ENCODE peak calls at places on chromosomes 6 and 20, in five cellular contexts. One of them, this sample, is unnamed.

GRCh38 chr6:157148391-157149323 is 174.7 kb downstream of the TMEM242 start:
- DNase-seq in CD4-positive, CD25-positive, alpha-beta regulatory T cell: no peak
- DNase-seq in body of pancreas: peak
- DNase-seq in IMR-90: peak
- DNase-seq in AG04450: peak
- DNase-seq in this sample: peak

GRCh38 chr6:157994126-157994795 is 12.6 kb downstream of the SYNJ2 start:
- DNase-seq in CD4-positive, CD25-positive, alpha-beta regulatory T cell: no peak
- DNase-seq in body of pancreas: no peak
- DNase-seq in IMR-90: no peak
- DNase-seq in AG04450: no peak
- DNase-seq in this sample: peak

GRCh38 chr6:63394656-63395308 is 75.0 kb upstream of the LGSN start:
- DNase-seq in CD4-positive, CD25-positive, alpha-beta regulatory T cell: no peak
- DNase-seq in body of pancreas: no peak
- DNase-seq in IMR-90: no peak
- DNase-seq in AG04450: no peak
- DNase-seq in this sample: no peak

GRCh38 chr6:15400572-15401004 is 154.7 kb downstream of the JARID2 start:
- DNase-seq in CD4-positive, CD25-positive, alpha-beta regulatory T cell: no peak
- DNase-seq in body of pancreas: peak
- DNase-seq in IMR-90: peak
- DNase-seq in AG04450: no peak
- DNase-seq in this sample: peak

GRCh38 chr20:51185861-51186260 is 163.0 kb upstream of the KCNG1 start:
- DNase-seq in CD4-positive, CD25-positive, alpha-beta regulatory T cell: no peak
- DNase-seq in body of pancreas: no peak
- DNase-seq in IMR-90: no peak
- DNase-seq in AG04450: no peak
- DNase-seq in this sample: no peak

GRCh38 chr6:137799950-137800568 is 67.0 kb upstream of the TNFAIP3 start:
- DNase-seq in CD4-positive, CD25-positive, alpha-beta regulatory T cell: peak
- DNase-seq in body of pancreas: peak
- DNase-seq in IMR-90: peak
- DNase-seq in AG04450: no peak
- DNase-seq in this sample: peak

GRCh38 chr6:36131517-36132220 is 1.4 kb downstream of the MAPK13 start:
- DNase-seq in CD4-positive, CD25-positive, alpha-beta regulatory T cell: peak
- DNase-seq in body of pancreas: peak
- DNase-seq in IMR-90: peak
- DNase-seq in AG04450: peak
- DNase-seq in this sample: no peak

GRCh38 chr6:49097116-49097515 is 365.9 kb downstream of the MMUT start:
- DNase-seq in CD4-positive, CD25-positive, alpha-beta regulatory T cell: no peak
- DNase-seq in body of pancreas: no peak
- DNase-seq in IMR-90: no peak
- DNase-seq in AG04450: no peak
- DNase-seq in this sample: no peak

GRCh38 chr6:31871068-31871659 is 7.6 kb downstream of the SLC44A4 start:
- DNase-seq in CD4-positive, CD25-positive, alpha-beta regulatory T cell: no peak
- DNase-seq in body of pancreas: no peak
- DNase-seq in IMR-90: peak
- DNase-seq in AG04450: peak
- DNase-seq in this sample: no peak

GRCh38 chr6:26224940-26225847 is 138.0 kb downstream of the HFE start:
- DNase-seq in CD4-positive, CD25-positive, alpha-beta regulatory T cell: no peak
- DNase-seq in body of pancreas: no peak
- DNase-seq in IMR-90: peak
- DNase-seq in AG04450: peak
- DNase-seq in this sample: no peak

GRCh38 chr6:96194675-96195074 is 178.9 kb downstream of the FUT9 start:
- DNase-seq in CD4-positive, CD25-positive, alpha-beta regulatory T cell: no peak
- DNase-seq in body of pancreas: no peak
- DNase-seq in IMR-90: no peak
- DNase-seq in AG04450: no peak
- DNase-seq in this sample: no peak

GRCh38 chr20:34268851-34269668 is 27.8 kb downstream of the ASIP start:
- DNase-seq in CD4-positive, CD25-positive, alpha-beta regulatory T cell: no peak
- DNase-seq in body of pancreas: no peak
- DNase-seq in IMR-90: no peak
- DNase-seq in AG04450: no peak
- DNase-seq in this sample: peak

GRCh38 chr20:6506906-6507305 is 260.6 kb upstream of the BMP2 start:
- DNase-seq in CD4-positive, CD25-positive, alpha-beta regulatory T cell: no peak
- DNase-seq in body of pancreas: no peak
- DNase-seq in IMR-90: peak
- DNase-seq in AG04450: no peak
- DNase-seq in this sample: no peak

GRCh38 chr6:144265390-144265789 is 19.7 kb upstream of the UTRN start:
- DNase-seq in CD4-positive, CD25-positive, alpha-beta regulatory T cell: no peak
- DNase-seq in body of pancreas: no peak
- DNase-seq in IMR-90: peak
- DNase-seq in AG04450: no peak
- DNase-seq in this sample: no peak

GRCh38 chr6:111777357-111777756 is 95.9 kb downstream of the FYN start:
- DNase-seq in CD4-positive, CD25-positive, alpha-beta regulatory T cell: no peak
- DNase-seq in body of pancreas: no peak
- DNase-seq in IMR-90: no peak
- DNase-seq in AG04450: no peak
- DNase-seq in this sample: no peak
- H3K27ac ChIP-seq in CD4-positive, CD25-positive, alpha-beta regulatory T cell: peak
- H3K27ac ChIP-seq in body of pancreas: no peak
- H3K27ac ChIP-seq in IMR-90: no peak
- H3K27ac ChIP-seq in AG04450: no peak
- H3K27ac ChIP-seq in this sample: peak

DNA sequence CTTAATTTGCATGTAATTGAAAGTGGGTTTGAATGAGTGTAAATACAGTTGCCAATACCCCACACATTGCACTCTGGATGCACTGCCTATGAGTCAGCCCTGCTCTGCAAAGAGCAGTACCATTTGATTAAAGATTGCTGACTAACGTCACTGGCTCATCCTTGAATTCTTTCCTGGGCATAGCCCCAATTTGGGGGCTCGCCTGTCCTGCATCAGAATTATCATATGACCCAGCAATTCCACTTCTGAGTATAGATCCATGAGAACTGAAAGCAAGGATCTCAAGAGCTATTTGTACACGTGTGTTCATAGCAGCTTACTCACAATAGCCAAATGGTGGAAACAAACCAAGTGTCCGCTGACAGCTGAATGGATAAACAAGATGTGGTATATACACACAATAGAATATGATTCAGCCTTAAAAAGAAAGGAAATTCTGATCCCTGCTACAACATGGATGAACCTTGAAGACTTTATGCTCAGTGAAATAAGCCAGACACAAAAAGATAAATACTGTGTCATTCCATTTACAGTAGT is 36.3 kb downstream of the MYLK4 start:
- DNase-seq in CD4-positive, CD25-positive, alpha-beta regulatory T cell: no peak
- DNase-seq in body of pancreas: no peak
- DNase-seq in IMR-90: peak
- DNase-seq in AG04450: peak
- DNase-seq in this sample: no peak
- H3K27ac ChIP-seq in CD4-positive, CD25-positive, alpha-beta regulatory T cell: no peak
- H3K27ac ChIP-seq in body of pancreas: no peak
- H3K27ac ChIP-seq in IMR-90: peak
- H3K27ac ChIP-seq in AG04450: peak
- H3K27ac ChIP-seq in this sample: no peak

GRCh38 chr6:160428818-160429744 is 80.9 kb downstream of the SLC22A3 start:
- DNase-seq in CD4-positive, CD25-positive, alpha-beta regulatory T cell: no peak
- DNase-seq in body of pancreas: no peak
- DNase-seq in IMR-90: no peak
- DNase-seq in AG04450: no peak
- DNase-seq in this sample: no peak

GRCh38 chr6:160428069-160428430 is 79.9 kb downstream of the SLC22A3 start:
- DNase-seq in CD4-positive, CD25-positive, alpha-beta regulatory T cell: no peak
- DNase-seq in body of pancreas: peak
- DNase-seq in IMR-90: no peak
- DNase-seq in AG04450: no peak
- DNase-seq in this sample: peak

GRCh38 chr6:160430203-160430602 is 82.0 kb downstream of the SLC22A3 start:
- DNase-seq in CD4-positive, CD25-positive, alpha-beta regulatory T cell: no peak
- DNase-seq in body of pancreas: no peak
- DNase-seq in IMR-90: no peak
- DNase-seq in AG04450: no peak
- DNase-seq in this sample: no peak

GRCh38 chr6:160426146-160426545 is 78.0 kb downstream of the SLC22A3 start:
- DNase-seq in CD4-positive, CD25-positive, alpha-beta regulatory T cell: no peak
- DNase-seq in body of pancreas: no peak
- DNase-seq in IMR-90: no peak
- DNase-seq in AG04450: no peak
- DNase-seq in this sample: no peak

GRCh38 chr6:160427312-160428068 is 79.3 kb downstream of the SLC22A3 start:
- DNase-seq in CD4-positive, CD25-positive, alpha-beta regulatory T cell: no peak
- DNase-seq in body of pancreas: peak
- DNase-seq in IMR-90: no peak
- DNase-seq in AG04450: no peak
- DNase-seq in this sample: no peak
- H3K27ac ChIP-seq in CD4-positive, CD25-positive, alpha-beta regulatory T cell: no peak
- H3K27ac ChIP-seq in body of pancreas: no peak
- H3K27ac ChIP-seq in IMR-90: no peak
- H3K27ac ChIP-seq in AG04450: no peak
- H3K27ac ChIP-seq in this sample: no peak

DNA sequence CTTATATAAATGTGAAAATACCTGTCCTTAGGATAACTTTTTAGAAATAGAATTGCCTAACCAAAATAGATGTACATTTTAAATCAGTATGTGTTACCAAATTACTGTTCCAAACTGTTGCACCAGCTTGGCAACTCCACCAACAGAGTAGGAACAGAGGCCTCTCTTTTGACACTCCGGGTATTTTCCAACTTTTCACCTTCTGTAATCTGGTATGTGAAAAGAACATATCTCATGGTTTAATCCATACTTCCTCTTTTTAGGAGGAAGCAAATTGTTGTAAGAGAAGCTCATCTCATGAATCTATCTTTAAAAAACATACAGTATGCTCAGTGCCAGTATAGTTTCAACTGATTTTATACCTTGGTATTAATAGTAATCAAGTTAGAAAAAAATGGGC is 24.9 kb downstream of the RNF144B start:
- DNase-seq in CD4-positive, CD25-positive, alpha-beta regulatory T cell: no peak
- DNase-seq in body of pancreas: no peak
- DNase-seq in IMR-90: no peak
- DNase-seq in AG04450: no peak
- DNase-seq in this sample: no peak
- H3K27ac ChIP-seq in CD4-positive, CD25-positive, alpha-beta regulatory T cell: no peak
- H3K27ac ChIP-seq in body of pancreas: no peak
- H3K27ac ChIP-seq in IMR-90: no peak
- H3K27ac ChIP-seq in AG04450: no peak
- H3K27ac ChIP-seq in this sample: no peak

DNA sequence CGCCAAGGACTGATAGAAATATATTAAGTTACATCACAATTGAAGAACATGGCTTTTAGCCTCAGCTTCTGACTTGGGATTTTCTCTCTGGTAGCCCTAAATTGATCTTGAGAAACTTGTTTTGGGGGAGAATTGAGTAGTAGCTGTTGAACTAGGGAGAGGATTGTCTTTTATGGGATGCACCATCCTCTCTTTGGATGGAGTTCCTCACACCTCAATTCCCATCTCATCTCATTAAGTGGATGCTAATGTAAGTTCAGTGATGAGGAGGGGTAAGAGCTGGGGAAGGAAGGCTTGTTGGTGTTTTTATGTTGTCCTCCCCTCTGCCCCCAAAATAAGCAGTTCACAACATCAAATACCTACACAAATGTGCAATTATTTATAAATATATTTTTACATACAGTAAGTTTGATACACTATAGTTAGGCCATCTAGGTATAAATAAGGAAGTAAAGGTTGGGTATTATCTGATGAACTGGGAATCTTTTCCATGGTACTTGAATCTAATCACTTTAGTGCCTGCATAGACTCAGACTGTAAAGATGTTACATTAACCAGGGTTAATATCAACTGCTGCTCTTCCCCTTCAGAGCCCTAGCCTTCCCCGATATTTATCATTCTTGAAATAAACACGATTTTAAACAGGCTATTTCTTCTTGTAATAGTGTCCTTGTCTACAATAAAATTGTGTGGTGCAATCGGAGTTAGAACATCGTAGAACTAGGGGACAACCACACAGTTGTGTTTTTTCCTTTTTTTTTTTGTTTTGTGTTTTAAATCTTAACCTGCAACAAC is 4.2 kb downstream of the GJA1 start:
- DNase-seq in CD4-positive, CD25-positive, alpha-beta regulatory T cell: no peak
- DNase-seq in body of pancreas: no peak
- DNase-seq in IMR-90: no peak
- DNase-seq in AG04450: no peak
- DNase-seq in this sample: no peak
- H3K27ac ChIP-seq in CD4-positive, CD25-positive, alpha-beta regulatory T cell: no peak
- H3K27ac ChIP-seq in body of pancreas: no peak
- H3K27ac ChIP-seq in IMR-90: peak
- H3K27ac ChIP-seq in AG04450: no peak
- H3K27ac ChIP-seq in this sample: no peak

DNA sequence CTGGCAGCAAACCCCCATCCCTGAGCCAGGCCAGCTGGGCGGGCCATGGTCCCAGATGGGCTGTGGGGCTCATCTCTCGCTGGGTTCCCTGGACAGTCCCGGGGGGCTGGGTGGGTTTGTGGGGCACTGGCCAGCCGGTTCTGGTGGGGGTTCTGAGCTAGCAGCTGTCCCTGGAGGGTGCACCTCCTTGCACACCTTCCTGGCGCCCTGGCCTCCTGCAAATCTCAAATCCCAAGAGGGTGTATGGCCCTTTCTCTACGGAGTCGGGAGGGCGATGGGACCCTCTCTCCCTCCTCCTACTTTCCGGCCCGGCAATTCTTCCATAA is 1.2 kb upstream of the LAMA5 start:
- DNase-seq in CD4-positive, CD25-positive, alpha-beta regulatory T cell: no peak
- DNase-seq in body of pancreas: no peak
- DNase-seq in IMR-90: no peak
- DNase-seq in AG04450: no peak
- DNase-seq in this sample: no peak
- H3K27ac ChIP-seq in CD4-positive, CD25-positive, alpha-beta regulatory T cell: peak
- H3K27ac ChIP-seq in body of pancreas: peak
- H3K27ac ChIP-seq in IMR-90: no peak
- H3K27ac ChIP-seq in AG04450: no peak
- H3K27ac ChIP-seq in this sample: no peak

GRCh38 chr6:10404799-10405524 is 9.9 kb downstream of the TFAP2A start:
- DNase-seq in CD4-positive, CD25-positive, alpha-beta regulatory T cell: no peak
- DNase-seq in body of pancreas: no peak
- DNase-seq in IMR-90: no peak
- DNase-seq in AG04450: no peak
- DNase-seq in this sample: no peak

GRCh38 chr6:10404107-10404798 is 10.6 kb downstream of the TFAP2A start:
- DNase-seq in CD4-positive, CD25-positive, alpha-beta regulatory T cell: peak
- DNase-seq in body of pancreas: peak
- DNase-seq in IMR-90: peak
- DNase-seq in AG04450: peak
- DNase-seq in this sample: peak

GRCh38 chr6:10407674-10408054 is 7.2 kb downstream of the TFAP2A start:
- DNase-seq in CD4-positive, CD25-positive, alpha-beta regulatory T cell: no peak
- DNase-seq in body of pancreas: no peak
- DNase-seq in IMR-90: no peak
- DNase-seq in AG04450: no peak
- DNase-seq in this sample: no peak

GRCh38 chr6:10407018-10407673 is 7.7 kb downstream of the TFAP2A start:
- DNase-seq in CD4-positive, CD25-positive, alpha-beta regulatory T cell: no peak
- DNase-seq in body of pancreas: no peak
- DNase-seq in IMR-90: no peak
- DNase-seq in AG04450: no peak
- DNase-seq in this sample: no peak

GRCh38 chr6:10406556-10406955 is 8.3 kb downstream of the TFAP2A start:
- DNase-seq in CD4-positive, CD25-positive, alpha-beta regulatory T cell: no peak
- DNase-seq in body of pancreas: no peak
- DNase-seq in IMR-90: no peak
- DNase-seq in AG04450: no peak
- DNase-seq in this sample: no peak
- H3K27ac ChIP-seq in CD4-positive, CD25-positive, alpha-beta regulatory T cell: no peak
- H3K27ac ChIP-seq in body of pancreas: no peak
- H3K27ac ChIP-seq in IMR-90: no peak
- H3K27ac ChIP-seq in AG04450: no peak
- H3K27ac ChIP-seq in this sample: no peak